ENCODE peak calls at places on chromosome 14, in six cellular contexts. W is Ammon's horn, K is IMR-90, E is kidney glomerular epithelial cell, Z is M059J, N is frontal cortex. H is an unnamed sample.

GRCh38 chr14:89911018-89911919 is 43.3 kb downstream of the EFCAB11 start:
- DNase-seq in K (peak), W (peak), E (peak), N (no peak), Z (peak), H (peak)

GRCh38 chr14:51185180-51185579 is 54.9 kb upstream of the TMX1 start:
- DNase-seq in Z (no peak), N (no peak), E (no peak), W (no peak), K (no peak), H (no peak)

GRCh38 chr14:106564058-106564643 is 1037.8 kb downstream of the TMEM121 start:
- DNase-seq in K (no peak), Z (peak), W (no peak), N (no peak), E (no peak), H (no peak)

GRCh38 chr14:105430535-105430934 is 10.9 kb downstream of the MTA1 start:
- DNase-seq in Z (peak), K (peak), N (no peak), W (no peak), E (peak), H (no peak)

GRCh38 chr14:89294872-89295271 is 122.2 kb downstream of the FOXN3 start:
- DNase-seq in Z (no peak), N (no peak), E (no peak), W (no peak), K (no peak), H (peak)

GRCh38 chr14:61766136-61766535 is 3.9 kb downstream of the SNAPC1 start:
- DNase-seq in Z (no peak), K (no peak), N (no peak), W (no peak), E (no peak), H (no peak)

GRCh38 chr14:73663548-73664212 is 18.9 kb downstream of the DNAL1 start:
- DNase-seq in N (no peak), W (no peak), K (no peak), E (no peak), Z (no peak), H (no peak)

GRCh38 chr14:106556665-106557289 is 1030.4 kb downstream of the TMEM121 start:
- DNase-seq in E (no peak), W (no peak), N (no peak), K (no peak), Z (peak), H (no peak)

GRCh38 chr14:105888151-105888550 is 361.8 kb downstream of the TMEM121 start:
- DNase-seq in N (no peak), W (no peak), Z (no peak), E (no peak), K (no peak), H (no peak)

GRCh38 chr14:85250369-85250768 is 279.6 kb upstream of the FLRT2 start:
- DNase-seq in N (no peak), E (no peak), Z (no peak), K (no peak), W (no peak), H (no peak)